ENCODE peak calls at places on chromosomes 4 and X, in four cellular contexts. C is NCI-H1105 treated with DMSO at 0.1 percent for 48 hours, Y is mesenteric fat pad, O is esophagus muscularis mucosa. B is an unnamed sample.

GRCh38 chr4:123599061-123599919 is 202.7 kb downstream of the SPRY1 start:
- DNase-seq in C (no peak), Y (no peak), O (no peak), B (no peak)

GRCh38 chr4:8162625-8163024 is 4.0 kb upstream of the ABLIM2 start:
- DNase-seq in C (peak; percentile 33), Y (no peak), O (no peak), B (no peak)

GRCh38 chr4:98572697-98573096 is 85.7 kb downstream of the TSPAN5 start:
- DNase-seq in C (no peak), Y (no peak), O (no peak), B (no peak)

GRCh38 chrX:18422325-18422724 is 3.1 kb upstream of the CDKL5 start:
- DNase-seq in C (no peak), Y (no peak), O (no peak), B (no peak)

GRCh38 chrX:18676470-18676869 is 4.6 kb upstream of the RS1 start:
- DNase-seq in C (no peak), Y (no peak), O (no peak), B (no peak)

GRCh38 chrX:115649461-115650063 is 88.6 kb downstream of the PLS3 start:
- DNase-seq in C (no peak), Y (no peak), O (no peak), B (no peak)

GRCh38 chr4:76354517-76355473 is 48.3 kb downstream of the STBD1 start:
- DNase-seq in C (no peak), Y (no peak), O (no peak), B (no peak)

GRCh38 chr4:68591204-68591603 is 15.1 kb upstream of the UGT2B17 start:
- DNase-seq in C (no peak), Y (no peak), O (no peak), B (no peak)

GRCh38 chr4:110163327-110164070 is 34.9 kb downstream of the ELOVL6 start:
- DNase-seq in C (no peak), Y (no peak), O (no peak), B (no peak)

GRCh38 chr4:32562010-32562409 is 1841.8 kb downstream of the PCDH7 start:
- DNase-seq in C (no peak), Y (no peak), O (no peak), B (no peak)

GRCh38 chr4:6608758-6609414 is 31.6 kb upstream of the MRFAP1 start:
- DNase-seq in C (no peak), Y (no peak), O (no peak), B (no peak)

GRCh38 chr4:184401397-184402171 is 72.8 kb downstream of the IRF2 start:
- DNase-seq in C (no peak), Y (no peak), O (no peak), B (no peak)

GRCh38 chr4:185383451-185383850 is 12.3 kb downstream of the LRP2BP start:
- DNase-seq in C (no peak), Y (no peak), O (no peak), B (no peak)

GRCh38 chrX:14832151-14832550 is 40.7 kb downstream of the FANCB start:
- DNase-seq in C (no peak), Y (no peak), O (no peak), B (no peak)

GRCh38 chrX:118360429-118361125 is 14.7 kb downstream of the WDR44 start:
- DNase-seq in C (no peak), Y (no peak), O (no peak), B (no peak)

GRCh38 chrX:125203379-125203736 is 116.3 kb upstream of the TEX13C start:
- DNase-seq in C (peak; percentile 28), Y (no peak), O (no peak), B (no peak)

GRCh38 chr4:62014982-62015739 is 815.0 kb downstream of the ADGRL3 start:
- DNase-seq in C (peak; percentile 41), Y (no peak), O (no peak), B (no peak)

GRCh38 chr4:168744021-168744420 is 247.2 kb downstream of the PALLD start:
- DNase-seq in C (no peak), Y (no peak), O (no peak), B (no peak)

B was measured in CD8-positive, alpha-beta T cell.